ENCODE peak calls at places on chromosome 22, in ten cellular contexts. P is suprapubic skin, R is K562, S is spleen, O is GM12878, A is tibial nerve, X is upper lobe of left lung, J is uterus, M is body of pancreas, W is ovary. C is an unnamed sample.

GRCh38 chr22:49871482-49871881 is 17.8 kb downstream of the ZBED4 start:
- DNase-seq in P (no peak), S (no peak), O (no peak), R (peak; percentile 50), A (no peak), X (no peak), J (no peak), M (no peak), W (no peak), C (no peak)

GRCh38 chr22:23128269-23129108 is 13.3 kb downstream of the RSPH14 start:
- DNase-seq in S (peak; percentile 90), A (peak; percentile 54), O (no peak), W (peak; percentile 91), M (peak; percentile 78), X (no peak), P (no peak), J (peak; percentile 66), R (peak; percentile 98), C (peak; percentile 50)

GRCh38 chr22:30277547-30278344 is 11.1 kb upstream of the OSM start:
- DNase-seq in S (no peak), R (no peak), A (no peak), P (no peak), J (no peak), X (no peak), O (no peak), M (no peak), W (no peak), C (no peak)

GRCh38 chr22:22692707-22693530 is 48.5 kb downstream of the GGTLC2 start:
- DNase-seq in J (no peak), O (no peak), M (peak; percentile 76), W (peak; percentile 52), A (no peak), R (peak; percentile 96), X (peak; percentile 33), S (peak; percentile 89), P (no peak), C (no peak)

GRCh38 chr22:22849640-22850610 is 37.7 kb upstream of the IGLL5 start:
- DNase-seq in X (peak; percentile 25), J (no peak), W (no peak), O (no peak), S (no peak), P (no peak), A (no peak), M (no peak), R (no peak), C (no peak)

GRCh38 chr22:30542811-30543188 is 3.7 kb downstream of the SEC14L6 start:
- DNase-seq in A (no peak), R (no peak), M (no peak), P (no peak), S (no peak), X (no peak), W (no peak), O (no peak), J (no peak), C (no peak)

GRCh38 chr22:28179392-28179791 is 260.3 kb upstream of the PITPNB start:
- DNase-seq in M (no peak), S (no peak), R (no peak), W (no peak), X (no peak), J (no peak), A (no peak), O (no peak), P (no peak), C (no peak)

GRCh38 chr22:25213221-25213620 is 6.2 kb upstream of the CRYBB2 start:
- DNase-seq in S (no peak), M (no peak), P (no peak), A (no peak), W (no peak), X (no peak), R (no peak), J (no peak), O (no peak), C (no peak)

GRCh38 chr22:46577361-46578249 is 40.2 kb upstream of the CELSR1 start:
- DNase-seq in R (no peak), P (peak; percentile 71), W (peak; percentile 49), X (peak; percentile 87), J (no peak), A (no peak), S (peak; percentile 86), M (peak; percentile 48), O (no peak), C (no peak)

GRCh38 chr22:46578251-46578823 is 40.9 kb upstream of the CELSR1 start:
- DNase-seq in J (no peak), A (no peak), P (peak; percentile 67), S (peak; percentile 76), X (no peak), M (no peak), R (no peak), O (no peak), W (no peak), C (no peak)

GRCh38 chr22:46580940-46581579 is 39.1 kb upstream of the GRAMD4 start:
- DNase-seq in S (peak; percentile 28), X (no peak), J (no peak), M (no peak), W (no peak), P (peak; percentile 46), A (no peak), O (no peak), R (no peak), C (no peak)

GRCh38 chr22:46579751-46580449 is 40.3 kb upstream of the GRAMD4 start:
- DNase-seq in R (no peak), P (peak; percentile 57), A (no peak), O (no peak), X (no peak), W (no peak), S (peak; percentile 73), J (no peak), M (no peak), C (no peak)

DNA sequence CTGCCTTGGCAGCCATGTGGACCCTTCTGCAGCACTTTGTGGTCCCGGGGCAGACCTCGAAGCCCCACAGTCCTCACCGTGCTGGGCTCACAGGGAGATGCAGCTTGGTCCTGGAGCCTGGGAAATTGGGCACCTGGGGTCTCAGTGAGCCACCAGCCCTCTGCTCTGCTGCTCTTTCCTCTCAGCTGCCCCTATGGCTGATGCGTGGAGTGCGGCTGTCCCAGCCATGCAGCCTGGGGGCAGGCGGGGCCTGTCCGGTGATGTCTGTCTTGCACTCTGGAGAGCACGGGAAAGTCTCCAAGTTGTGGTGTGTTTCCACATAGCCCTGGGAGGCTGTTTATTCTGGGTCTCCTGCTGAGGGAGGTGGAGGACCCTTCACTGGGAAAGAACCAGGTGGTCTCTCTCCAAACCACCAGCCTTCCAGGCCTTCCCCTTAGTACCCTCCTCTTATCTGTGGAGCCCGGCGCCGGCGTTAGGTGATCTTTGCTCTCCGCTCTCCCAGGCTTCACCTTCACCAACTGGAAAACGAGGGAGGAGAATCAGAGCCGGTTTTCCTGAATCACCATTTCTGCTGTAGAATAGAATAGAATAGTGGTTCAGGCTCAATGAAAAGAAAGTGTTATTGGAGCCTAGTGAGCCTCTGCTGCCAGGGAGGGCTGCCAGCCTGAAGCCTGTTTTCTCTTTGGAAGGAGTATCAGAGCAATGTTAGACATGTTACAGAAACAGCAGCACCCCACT is 41.2 kb upstream of the GRAMD4 start:
- DNase-seq in S (peak; percentile 72), A (no peak), J (no peak), W (no peak), X (peak; percentile 83), R (peak; percentile 59), P (peak; percentile 69), O (no peak), M (peak; percentile 74), C (no peak)
- TF ChIP-seq POLR2A in S (no peak), A (no peak), J (no peak), W (no peak), X (no peak), R (no peak), P (no peak), O (no peak), M (peak; percentile 32), C (no peak)

GRCh38 chr22:19962246-19962908 is 20.8 kb upstream of the TXNRD2 start:
- DNase-seq in O (no peak), A (no peak), R (peak; percentile 96), J (peak; percentile 53), X (peak; percentile 87), M (peak; percentile 93), W (no peak), S (peak; percentile 80), P (no peak), C (no peak)

GRCh38 chr22:19964701-19965386 is 23.2 kb upstream of the TXNRD2 start:
- DNase-seq in X (no peak), R (no peak), O (no peak), A (no peak), P (no peak), W (no peak), S (no peak), M (no peak), J (no peak), C (no peak)

GRCh38 chr22:19965771-19966709 is 24.4 kb upstream of the TXNRD2 start:
- DNase-seq in X (no peak), A (no peak), O (no peak), P (no peak), W (no peak), M (no peak), J (no peak), R (peak; percentile 84), S (no peak), C (no peak)

GRCh38 chr22:19962909-19963806 is 21.5 kb upstream of the TXNRD2 start:
- DNase-seq in M (peak; percentile 95), W (no peak), O (no peak), J (no peak), X (no peak), A (no peak), R (no peak), S (peak; percentile 70), P (peak; percentile 90), C (no peak)

DNA sequence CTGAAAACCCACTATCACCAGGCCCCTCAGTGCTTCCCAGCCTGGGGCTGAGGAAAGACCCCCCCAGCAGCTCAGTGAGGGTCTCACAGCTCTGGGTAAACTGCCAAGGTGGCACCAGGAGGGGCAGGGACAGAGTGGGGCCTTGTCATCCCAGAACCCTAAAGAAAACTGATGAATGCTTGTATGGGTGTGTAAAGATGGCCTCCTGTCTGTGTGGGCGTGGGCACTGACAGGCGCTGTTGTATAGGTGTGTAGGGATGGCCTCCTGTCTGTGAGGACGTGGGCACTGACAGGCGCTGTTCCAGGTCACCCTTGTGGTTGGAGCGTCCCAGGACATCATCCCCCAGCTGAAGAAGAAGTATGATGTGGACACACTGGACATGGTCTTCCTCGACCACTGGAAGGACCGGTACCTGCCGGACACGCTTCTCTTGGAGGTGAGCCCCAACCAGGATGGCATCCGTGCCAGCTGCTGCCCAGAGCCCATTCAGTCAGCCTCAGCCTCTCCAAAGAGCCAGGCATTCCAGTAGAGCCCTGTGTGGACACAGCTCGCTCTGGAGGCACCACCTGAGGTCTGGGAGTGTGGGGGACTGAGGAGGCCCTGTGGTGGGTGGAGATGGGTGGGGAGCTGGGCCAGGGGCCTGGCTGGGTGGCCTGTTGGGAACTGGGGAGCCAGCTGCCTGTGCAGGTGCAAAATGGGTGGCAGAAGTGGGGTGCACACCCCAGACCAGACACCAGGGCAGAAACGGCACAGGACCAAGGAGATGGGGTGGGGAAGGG is 22.4 kb upstream of the TXNRD2 start:
- DNase-seq in X (no peak), P (no peak), M (no peak), A (no peak), W (no peak), J (no peak), S (no peak), O (no peak), R (no peak), C (no peak)
- TF ChIP-seq POLR2A in X (no peak), P (no peak), M (no peak), A (no peak), W (no peak), J (no peak), S (no peak), O (no peak), R (peak; percentile 13), C (no peak)

GRCh38 chr22:44145544-44145943 is 35.2 kb upstream of the PARVG start:
- DNase-seq in R (no peak), O (no peak), W (no peak), J (no peak), M (peak; percentile 30), P (no peak), A (no peak), S (no peak), X (no peak), C (no peak)
- TF ChIP-seq POLR2A in R (no peak), O (no peak), W (no peak), J (no peak), M (no peak), P (no peak), A (no peak), S (no peak), X (no peak), C (no peak)

GRCh38 chr22:46033256-46034200 is 56.6 kb upstream of the WNT7B start:
- DNase-seq in R (no peak), A (no peak), M (no peak), O (no peak), P (peak; percentile 50), J (peak; percentile 12), S (peak; percentile 25), W (peak; percentile 47), X (no peak), C (no peak)

GRCh38 chr22:46036558-46037408 is 59.8 kb upstream of the WNT7B start:
- DNase-seq in P (peak; percentile 74), J (peak; percentile 37), X (no peak), R (peak; percentile 45), A (no peak), S (peak; percentile 86), O (no peak), W (peak; percentile 60), M (peak; percentile 67), C (no peak)

GRCh38 chr22:46038174-46038487 is 61.2 kb upstream of the WNT7B start:
- DNase-seq in J (no peak), X (no peak), M (no peak), R (no peak), P (no peak), W (no peak), O (no peak), A (no peak), S (no peak), C (no peak)

GRCh38 chr22:46035742-46036557 is 59.0 kb upstream of the WNT7B start:
- DNase-seq in A (peak; percentile 99), S (peak; percentile 100), M (peak; percentile 100), P (peak; percentile 100), R (peak; percentile 97), W (peak; percentile 100), J (peak; percentile 100), X (peak; percentile 100), O (peak; percentile 85), C (peak; percentile 90)

GRCh38 chr22:46035380-46035741 is 58.4 kb upstream of the WNT7B start:
- DNase-seq in P (no peak), R (no peak), X (no peak), W (no peak), M (no peak), S (no peak), O (no peak), A (no peak), J (no peak), C (no peak)
- TF ChIP-seq POLR2A in P (no peak), R (no peak), X (peak; percentile 30), W (no peak), M (no peak), S (no peak), O (no peak), A (peak; percentile 40), J (no peak), C (no peak)

C was measured in H54.